ENCODE peak calls at places on chromosomes 1 and 21, in four cellular contexts. Y, D, Q and A are unnamed samples.
A peak's percentile ranks its signal among the peaks of the same experiment; 100 is the strongest.

GRCh38 chr1:11158720-11159321 is 30.3 kb upstream of the ANGPTL7 start:
- DNase-seq in D (peak; percentile 96), Q (peak; percentile 97), Y (peak; percentile 45), A (no peak)

GRCh38 chr21:36918291-36918690 is 48.2 kb downstream of the HLCS start:
- DNase-seq in D (no peak), Q (peak; percentile 10), Y (no peak), A (no peak)

GRCh38 chr21:45543371-45543709 is 1.1 kb upstream of the SLC19A1 start:
- DNase-seq in Y (no peak), Q (no peak), D (no peak), A (no peak)

GRCh38 chr1:228765543-228765942 is 30.3 kb downstream of the RHOU start:
- DNase-seq in D (no peak), Y (no peak), Q (no peak), A (no peak)

GRCh38 chr1:207833381-207833780 is 77.5 kb downstream of the CD34 start:
- DNase-seq in Y (no peak), D (no peak), Q (no peak), A (no peak)

GRCh38 chr1:71222668-71223067 is 141.8 kb upstream of the ZRANB2 start:
- DNase-seq in Y (no peak), D (peak; percentile 1), Q (no peak), A (no peak)

GRCh38 chr1:172449585-172450523 is 6.0 kb upstream of the PIGC start:
- DNase-seq in Q (peak; percentile 51), D (peak; percentile 55), Y (peak; percentile 61), A (peak; percentile 84)

GRCh38 chr1:15401391-15402055 is 8.2 kb upstream of the EFHD2 start:
- DNase-seq in D (no peak), Q (no peak), Y (no peak), A (no peak)

GRCh38 chr1:227253065-227253464 is 65.2 kb downstream of the CDC42BPA start:
- DNase-seq in Y (no peak), D (no peak), Q (no peak), A (no peak)

GRCh38 chr21:36964832-36965719 is 1.4 kb downstream of the HLCS start:
- DNase-seq in Y (no peak), D (no peak), Q (no peak), A (peak; percentile 72)

GRCh38 chr1:91613594-91613993 is 112.9 kb downstream of the CDC7 start:
- DNase-seq in Y (no peak), Q (peak; percentile 21), D (no peak), A (no peak)
- H2AFZ ChIP-seq in Y (no peak overlapping the region), Q (peak overlapping the region; percentile 2), D (peak overlapping the region; percentile 23), A (no peak overlapping the region)

GRCh38 chr1:151846686-151847227 is 6.8 kb downstream of the THEM5 start:
- DNase-seq in Y (no peak), Q (no peak), D (no peak), A (no peak)
- H2AFZ ChIP-seq in Y (no peak overlapping the region), Q (no peak overlapping the region), D (no peak overlapping the region), A (no peak overlapping the region)

DNA sequence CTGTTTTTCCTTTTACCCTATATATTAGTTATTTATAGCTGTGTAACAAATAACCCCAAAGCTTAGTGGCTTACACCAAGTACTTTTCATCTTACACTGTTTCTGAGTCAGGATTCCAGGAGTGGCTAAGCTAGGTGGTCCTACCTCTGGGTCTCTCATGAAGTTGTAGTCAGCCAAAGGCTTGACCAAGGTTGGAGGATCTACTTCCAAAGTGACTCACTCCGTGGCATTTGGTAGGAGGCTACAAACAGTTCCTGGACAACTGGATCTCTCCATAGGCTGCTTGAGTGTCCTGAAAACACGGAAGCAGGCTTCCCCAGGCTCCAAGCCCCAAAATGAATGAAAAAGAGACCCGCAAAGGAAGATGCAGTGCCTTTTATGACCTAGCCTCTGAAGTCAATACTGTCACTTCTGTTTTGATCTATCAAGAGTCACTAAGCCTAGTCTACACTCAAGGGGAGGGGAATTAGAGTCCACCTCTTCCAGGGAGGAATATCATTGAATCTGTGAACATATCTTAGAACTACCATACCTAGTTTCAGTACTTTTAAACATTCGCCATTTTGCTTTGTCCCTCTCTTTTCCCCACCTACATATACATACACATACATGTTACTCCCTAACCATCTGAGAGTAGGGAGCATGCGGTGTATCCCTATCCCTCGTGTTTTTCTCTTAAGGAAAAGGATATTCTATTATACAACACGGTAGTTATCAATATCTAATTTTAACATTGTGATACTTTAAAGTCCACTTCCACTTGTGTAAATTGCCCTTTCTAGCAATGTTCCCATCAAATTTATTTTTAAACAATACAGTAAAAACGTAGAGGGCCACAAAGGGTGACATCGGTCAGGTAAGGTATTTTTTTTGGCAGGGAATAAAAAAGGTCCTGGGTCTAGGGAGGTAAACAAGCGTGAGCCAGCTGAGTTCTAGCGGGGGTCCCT is 67.2 kb downstream of the SLC35A3 start:
- DNase-seq in D (peak; percentile 70), Y (peak; percentile 48), Q (peak; percentile 58), A (peak; percentile 64)
- H2AFZ ChIP-seq in D (peak overlapping the region; percentile 82), Y (peak overlapping the region; percentile 74), Q (peak overlapping the region; percentile 98), A (no peak overlapping the region)

GRCh38 chr1:231778009-231778719 is 151.6 kb downstream of the DISC1 start:
- DNase-seq in D (peak; percentile 43), Q (peak; percentile 47), Y (peak; percentile 30), A (no peak)
- H2AFZ ChIP-seq in D (no peak overlapping the region), Q (no peak overlapping the region), Y (no peak overlapping the region), A (no peak overlapping the region)

DNA sequence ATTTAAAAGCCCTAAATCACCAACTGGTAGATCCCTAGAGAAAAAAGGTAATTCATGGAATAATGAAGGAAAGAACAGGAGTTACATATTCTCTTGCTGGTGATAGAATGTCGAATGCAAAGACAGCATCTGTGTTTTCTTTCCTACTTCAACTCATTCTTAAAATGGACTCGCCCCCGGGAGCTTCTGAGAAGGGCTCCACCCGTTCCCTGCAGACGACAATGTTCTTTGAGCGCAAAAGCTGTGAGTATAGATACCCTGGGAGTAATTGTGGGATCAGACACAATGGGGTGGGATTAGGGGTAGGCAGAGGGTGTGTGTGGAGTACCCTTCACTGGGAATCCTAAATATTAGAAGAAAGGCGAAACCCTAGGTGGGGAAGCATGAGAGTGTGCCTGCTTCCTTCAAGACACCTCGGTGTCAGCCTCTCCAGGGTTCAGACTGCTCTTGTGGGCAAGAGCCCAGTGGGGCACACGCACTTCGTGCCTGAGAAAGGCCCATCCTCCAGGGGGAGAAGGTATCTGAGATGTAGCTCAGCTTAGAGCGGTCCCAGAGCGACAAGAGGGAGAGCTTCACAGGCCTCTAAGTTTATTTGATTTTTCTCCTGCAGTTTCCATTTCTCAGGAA is 123.3 kb upstream of the DPYD start:
- DNase-seq in D (no peak), Q (no peak), Y (peak; percentile 42), A (no peak)
- H2AFZ ChIP-seq in D (peak overlapping the region; percentile 37), Q (peak overlapping the region; percentile 96), Y (peak overlapping the region; percentile 95), A (no peak overlapping the region)

DNA sequence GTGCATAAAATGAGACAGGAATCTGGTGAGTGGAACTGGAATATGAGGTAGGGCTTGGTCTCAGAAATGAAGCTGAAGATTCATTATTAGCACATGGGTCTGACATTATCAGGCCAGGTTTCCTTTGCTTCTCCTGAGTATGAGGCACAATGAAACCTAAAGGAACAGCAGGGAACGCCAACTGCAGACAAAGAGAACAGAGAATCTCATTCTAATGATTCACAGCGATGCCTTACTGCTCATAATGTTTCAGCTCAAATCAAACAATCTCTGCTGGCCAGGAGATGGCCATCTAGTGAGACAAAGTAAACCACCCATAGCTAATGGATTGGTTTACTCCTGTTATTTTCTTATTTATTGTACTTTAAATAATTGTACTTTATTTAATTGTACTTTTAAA is 133.5 kb downstream of the C1orf21 start:
- DNase-seq in Y (no peak), Q (no peak), D (peak; percentile 20), A (no peak)
- H2AFZ ChIP-seq in Y (no peak overlapping the region), Q (no peak overlapping the region), D (no peak overlapping the region), A (no peak overlapping the region)

GRCh38 chr1:32240140-32240951 is 6.7 kb upstream of the FAM167B start:
- DNase-seq in D (peak; percentile 58), Y (peak; percentile 35), Q (peak; percentile 39), A (peak; percentile 81)

GRCh38 chr1:32239790-32240139 is 7.3 kb upstream of the FAM167B start:
- DNase-seq in D (no peak), Y (no peak), Q (no peak), A (no peak)

GRCh38 chr1:32241011-32241763 is 5.8 kb upstream of the FAM167B start:
- DNase-seq in D (peak; percentile 68), Q (peak; percentile 66), Y (peak; percentile 76), A (peak; percentile 70)

GRCh38 chr1:32242341-32242851 is 4.6 kb upstream of the FAM167B start:
- DNase-seq in D (no peak), Q (no peak), Y (peak; percentile 22), A (peak; percentile 51)

DNA sequence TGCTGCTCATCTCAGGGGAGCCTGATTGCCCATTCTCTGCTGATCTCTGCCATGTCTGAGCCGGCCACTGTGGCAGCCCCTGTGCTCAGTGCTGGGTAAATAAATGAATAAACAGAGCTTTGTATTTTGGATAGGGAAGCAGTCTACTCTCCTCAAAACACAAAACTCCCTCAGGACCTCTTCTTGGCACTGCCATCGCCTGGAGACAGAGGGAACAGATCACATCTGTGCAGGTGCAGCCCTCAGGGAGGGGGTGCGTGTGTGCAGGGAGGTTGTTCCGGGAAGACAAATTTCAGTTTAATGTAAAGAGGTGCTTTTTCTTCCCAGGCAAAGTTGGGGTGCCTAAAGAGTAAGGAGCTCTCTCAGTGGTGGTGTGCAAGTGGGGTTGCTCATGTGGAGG is 7.7 kb upstream of the FAM167B start:
- DNase-seq in Y (no peak), Q (no peak), D (no peak), A (peak; percentile 40)
- H2AFZ ChIP-seq in Y (no peak overlapping the region), Q (peak overlapping the region; percentile 89), D (no peak overlapping the region), A (no peak overlapping the region)

GRCh38 chr1:219121634-219122033 is 52.0 kb upstream of the LYPLAL1 start:
- DNase-seq in D (no peak), Q (no peak), Y (no peak), A (no peak)

GRCh38 chr1:219120625-219121544 is 52.8 kb upstream of the LYPLAL1 start:
- DNase-seq in D (peak; percentile 85), Y (no peak), Q (peak; percentile 91), A (no peak)

GRCh38 chr1:219123041-219123440 is 50.6 kb upstream of the LYPLAL1 start:
- DNase-seq in Q (peak; percentile 12), D (no peak), Y (no peak), A (no peak)

GRCh38 chr1:219124163-219124562 is 49.5 kb upstream of the LYPLAL1 start:
- DNase-seq in Y (no peak), Q (no peak), D (no peak), A (no peak)

DNA sequence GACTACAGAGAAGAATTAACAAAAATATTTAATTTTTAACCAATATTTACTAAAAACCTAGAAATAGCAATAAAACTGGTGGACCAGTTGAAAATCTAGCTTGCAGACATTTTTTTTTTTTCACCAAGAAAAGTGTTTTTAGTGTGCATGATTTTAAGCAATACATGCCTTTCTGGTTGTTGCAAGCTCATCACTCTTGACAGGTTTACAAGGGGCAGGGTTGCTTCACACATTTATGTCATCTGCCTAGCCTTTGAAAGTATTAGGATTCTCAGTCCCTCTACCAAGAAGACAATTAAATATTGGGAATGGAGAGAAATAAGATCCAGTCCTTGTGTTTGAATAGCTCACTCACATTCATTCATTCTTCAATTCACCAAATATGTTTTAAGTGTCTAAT is 53.8 kb upstream of the LYPLAL1 start:
- DNase-seq in Y (no peak), D (no peak), Q (no peak), A (no peak)
- H2AFZ ChIP-seq in Y (no peak overlapping the region), D (no peak overlapping the region), Q (no peak overlapping the region), A (no peak overlapping the region)

GRCh38 chr1:183653876-183654451 is 848 bp upstream of the APOBEC4 start:
- DNase-seq in D (no peak), Q (no peak), Y (no peak), A (no peak)
- H2AFZ ChIP-seq in D (no peak overlapping the region), Q (no peak overlapping the region), Y (no peak overlapping the region), A (no peak overlapping the region)